ENCODE peak calls at places on chromosome 16, in seven cellular contexts. K, Q, J, R, H, F and E are unnamed samples.

GRCh38 chr16:80993293-80993691 is 13.4 kb downstream of the CMC2 start:
- DNase-seq in R (peak; percentile 81), J (peak; percentile 90), F (peak; percentile 63), H (no peak), Q (no peak), K (peak; percentile 53), E (no peak)

GRCh38 chr16:84687715-84688114 is 12.1 kb upstream of the USP10 start:
- DNase-seq in J (peak; percentile 92), R (peak; percentile 95), K (peak; percentile 73), F (no peak), H (no peak), Q (no peak), E (no peak)

GRCh38 chr16:67014641-67015315 is 14.2 kb upstream of the CBFB start:
- DNase-seq in K (no peak), J (no peak), H (no peak), R (no peak), F (no peak), Q (peak; percentile 47), E (no peak)

GRCh38 chr16:82364690-82365089 is 194.7 kb upstream of the MPHOSPH6 start:
- DNase-seq in J (no peak), H (no peak), R (no peak), K (no peak), Q (no peak), F (no peak), E (no peak)

GRCh38 chr16:66081967-66082366 is 284.5 kb upstream of the CDH5 start:
- DNase-seq in J (peak; percentile 96), K (no peak), F (peak; percentile 34), H (no peak), R (peak; percentile 18), Q (no peak), E (no peak)

GRCh38 chr16:22316411-22316811 is 19.2 kb downstream of the POLR3E start:
- DNase-seq in K (no peak), H (no peak), J (no peak), Q (no peak), F (no peak), R (no peak), E (no peak)

GRCh38 chr16:86755571-86756006 is 177.2 kb downstream of the FOXL1 start:
- DNase-seq in R (no peak), K (no peak), H (no peak), Q (no peak), J (no peak), F (no peak), E (no peak)

GRCh38 chr16:53743149-53743566 is 39.2 kb downstream of the FTO start:
- DNase-seq in Q (no peak), J (peak; percentile 62), F (peak; percentile 25), K (no peak), R (peak; percentile 15), H (peak; percentile 51), E (peak; percentile 8)

GRCh38 chr16:68403704-68404103 is 44.6 kb downstream of the SMPD3 start:
- DNase-seq in H (no peak), Q (peak; percentile 35), K (no peak), J (no peak), F (no peak), R (no peak), E (no peak)

GRCh38 chr16:80231888-80232287 is 308.9 kb upstream of the DYNLRB2 start:
- DNase-seq in R (peak; percentile 89), Q (no peak), F (no peak), H (no peak), J (peak; percentile 86), K (no peak), E (no peak)

GRCh38 chr16:7405166-7405565 is 72.5 kb downstream of the RBFOX1 start:
- DNase-seq in R (no peak), H (peak; percentile 82), K (no peak), J (no peak), F (peak; percentile 84), Q (no peak), E (peak; percentile 3)

GRCh38 chr16:3182608-3183444 is 5.2 kb upstream of the OR1F1 start:
- DNase-seq in K (no peak), Q (peak; percentile 87), H (peak; percentile 73), J (peak; percentile 66), F (no peak), R (peak; percentile 65), E (peak; percentile 78)

GRCh38 chr16:87119168-87119567 is 198.0 kb downstream of the C16orf95 start:
- DNase-seq in F (no peak), R (no peak), K (no peak), H (no peak), Q (no peak), J (no peak), E (no peak)

GRCh38 chr16:53775821-53776431 is 72.0 kb downstream of the FTO start:
- DNase-seq in J (peak; percentile 93), F (peak; percentile 65), K (peak; percentile 70), H (peak; percentile 19), Q (no peak), R (peak; percentile 85), E (no peak)

GRCh38 chr16:71474864-71475263 is 12.8 kb upstream of the ZNF23 start:
- DNase-seq in Q (no peak), K (peak; percentile 23), F (no peak), H (no peak), R (peak; percentile 93), J (peak; percentile 92), E (no peak)

GRCh38 chr16:71484006-71484893 is 4.9 kb downstream of the ZNF19 start:
- DNase-seq in F (peak; percentile 91), Q (no peak), J (peak; percentile 93), H (peak; percentile 87), K (peak; percentile 85), R (peak; percentile 89), E (peak; percentile 63)

GRCh38 chr16:71482569-71482968 is 6.6 kb downstream of the ZNF19 start:
- DNase-seq in R (no peak), Q (no peak), K (no peak), J (no peak), H (no peak), F (no peak), E (no peak)

GRCh38 chr16:71476457-71476856 is 12.7 kb downstream of the ZNF19 start:
- DNase-seq in K (no peak), J (no peak), H (no peak), Q (no peak), F (no peak), R (no peak), E (no peak)

GRCh38 chr16:71479420-71479819 is 9.7 kb downstream of the ZNF19 start:
- DNase-seq in R (peak; percentile 26), Q (no peak), F (peak; percentile 65), K (no peak), H (peak; percentile 60), J (peak; percentile 49), E (peak; percentile 27)
- TF ChIP-seq CTCF in R (peak; percentile 68), Q (peak; percentile 70), F (peak; percentile 53), K (no peak), H (peak; percentile 66), J (peak; percentile 68), E (no peak)

DNA sequence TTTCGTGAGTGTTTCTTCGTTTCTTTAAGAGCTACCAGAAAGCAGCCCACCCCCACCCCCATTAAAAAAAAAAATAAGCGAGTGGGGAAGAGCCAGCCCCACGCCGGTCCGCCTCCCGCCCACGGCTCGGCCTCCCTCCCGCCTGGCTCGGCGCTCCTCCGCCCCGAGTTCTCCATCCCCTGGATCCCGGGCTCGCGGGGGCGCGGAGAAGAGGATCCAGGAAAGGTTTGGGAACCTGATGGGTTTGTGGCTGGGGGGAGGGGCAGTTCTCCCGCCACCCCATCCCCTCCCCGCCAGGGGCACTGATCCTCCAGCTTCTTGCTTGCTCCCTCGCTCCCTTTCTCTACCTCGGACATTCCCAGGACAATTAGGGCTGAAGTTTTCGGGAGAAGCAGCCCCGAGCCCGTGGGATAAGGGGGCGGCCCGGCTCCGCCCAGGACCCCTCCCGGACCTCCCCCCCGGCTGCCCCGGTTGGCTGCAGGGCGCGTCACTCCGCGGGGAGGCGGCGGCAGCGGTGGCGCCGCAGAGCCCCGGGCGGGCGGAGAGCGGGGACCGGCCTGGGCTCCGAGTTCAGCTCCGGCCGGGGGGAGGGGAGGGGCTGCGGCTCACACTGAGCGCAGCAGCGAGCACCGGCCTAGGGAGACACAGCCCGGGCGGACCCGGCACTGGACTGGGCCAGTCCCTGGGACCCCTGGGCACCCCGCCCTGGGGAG is 1.0 kb upstream of the SALL1 start:
- DNase-seq in H (peak; percentile 96), Q (no peak), K (peak; percentile 78), F (peak; percentile 85), R (peak; percentile 82), J (no peak), E (peak; percentile 94)
- TF ChIP-seq CTCF in H (peak; percentile 30), Q (no peak), K (no peak), F (no peak), R (peak; percentile 42), J (no peak), E (no peak)

DNA sequence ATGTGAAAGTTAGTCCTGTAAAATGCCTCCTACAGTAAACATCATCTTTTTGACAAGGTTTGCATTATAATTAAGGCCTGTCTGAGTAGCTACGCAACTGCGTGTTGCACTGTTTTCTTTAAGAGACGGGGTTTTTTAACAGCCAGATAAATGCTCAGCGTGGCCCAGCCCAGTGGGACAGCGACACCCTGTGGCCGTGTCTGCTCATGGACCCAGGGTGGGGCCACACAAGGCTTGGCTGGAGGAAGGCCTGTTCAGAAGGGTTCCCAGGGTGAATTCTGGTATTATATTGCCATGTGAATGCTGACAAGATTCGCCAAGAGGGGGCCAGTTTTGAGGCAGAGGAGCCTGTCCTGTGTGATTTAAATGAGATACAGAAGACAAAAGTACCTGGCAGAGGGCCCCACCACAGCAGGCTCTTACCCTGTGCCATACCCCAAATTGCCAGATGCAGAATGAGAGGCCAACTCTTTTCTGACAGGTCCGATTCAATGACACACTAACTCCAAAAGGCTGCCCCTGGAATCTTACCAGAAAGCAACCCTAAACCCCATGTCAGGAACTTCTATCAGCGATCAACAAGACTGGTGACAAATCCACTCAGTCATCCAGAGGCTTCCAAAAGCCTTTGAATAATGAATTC is 65.9 kb upstream of the IRX6 start:
- DNase-seq in R (no peak), J (peak; percentile 43), F (peak; percentile 66), H (peak; percentile 79), Q (no peak), K (no peak), E (peak; percentile 83)
- TF ChIP-seq CTCF in R (peak; percentile 74), J (peak; percentile 68), F (peak; percentile 66), H (peak; percentile 90), Q (peak; percentile 78), K (peak; percentile 91), E (peak; percentile 96)

DNA sequence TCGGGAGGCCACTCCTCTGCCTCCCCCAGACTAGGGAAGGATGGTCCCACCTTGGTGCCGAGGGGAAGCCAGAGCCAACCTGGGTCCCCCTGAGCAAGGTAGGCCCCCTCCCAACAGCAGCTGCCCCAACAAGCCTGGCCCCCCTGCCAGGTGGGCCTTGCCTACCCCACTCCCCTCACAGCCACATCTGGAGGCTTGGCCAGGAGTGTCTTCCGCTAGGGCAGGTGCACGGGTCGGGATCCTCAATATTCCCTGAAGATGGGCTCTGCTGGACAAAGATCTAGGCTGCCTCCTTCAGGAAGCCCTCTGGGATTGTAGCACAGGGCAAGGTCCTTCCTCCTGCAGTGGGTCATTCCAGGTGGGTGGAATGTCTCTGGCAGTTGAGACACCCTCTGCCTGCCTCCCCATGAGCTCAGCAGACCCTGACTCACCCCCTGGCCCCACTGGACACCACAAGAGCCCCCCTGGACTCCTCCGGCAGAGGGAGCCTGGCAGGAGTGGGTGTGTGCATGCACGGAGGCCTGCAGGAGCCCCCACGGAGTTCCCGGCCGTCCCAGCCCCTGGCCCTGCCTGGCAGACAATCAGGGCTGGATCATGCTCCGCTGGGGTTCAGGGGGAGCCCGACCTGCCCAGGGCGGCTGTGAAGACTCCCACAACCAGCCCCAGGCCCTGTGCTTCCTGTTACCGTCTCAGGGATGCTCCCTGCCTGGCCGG is 437 bp downstream of the C1QTNF8 start:
- DNase-seq in R (no peak), Q (no peak), J (no peak), H (no peak), F (no peak), K (no peak), E (no peak)
- TF ChIP-seq CTCF in R (no peak), Q (no peak), J (no peak), H (no peak), F (no peak), K (no peak), E (no peak)